ENCODE peak calls at places on chromosomes 3 and 15, in nine cellular contexts. J, A, T, N, M, V, Z, I and Y are unnamed samples.

GRCh38 chr3:62638316-62638715 is 236.9 kb downstream of the CADPS start:
- DNase-seq in I (no peak), M (no peak), J (no peak), T (no peak), A (no peak), V (no peak), Z (no peak), N (no peak), Y (no peak)

GRCh38 chr3:60742606-60743145 is 508.6 kb downstream of the FHIT start:
- DNase-seq in M (no peak), V (no peak), N (no peak), T (no peak), J (no peak), A (no peak), I (no peak), Z (no peak), Y (no peak)

GRCh38 chr15:78374436-78375393 is 34.6 kb downstream of the CRABP1 start:
- DNase-seq in N (peak), A (no peak), M (no peak), J (no peak), Z (no peak), V (no peak), T (no peak), I (no peak), Y (no peak)

GRCh38 chr3:142723665-142723967 is 218 bp upstream of the TRPC1 start:
- DNase-seq in A (peak), N (no peak), T (peak), V (no peak), M (no peak), Z (no peak), J (no peak), I (no peak), Y (no peak)

GRCh38 chr3:195056506-195056905 is 214.5 kb downstream of the XXYLT1 start:
- DNase-seq in Z (no peak), T (no peak), M (no peak), V (no peak), N (no peak), A (no peak), J (no peak), I (no peak), Y (peak)

GRCh38 chr3:22284559-22284958 is 533.5 kb upstream of the ZNF385D start:
- DNase-seq in N (no peak), I (no peak), M (peak), V (no peak), A (no peak), J (no peak), Z (no peak), T (no peak), Y (no peak)

GRCh38 chr3:129107793-129108192 is 13.8 kb downstream of the RAB43 start:
- DNase-seq in J (no peak), N (no peak), M (no peak), I (no peak), A (no peak), T (no peak), Z (no peak), V (no peak), Y (no peak)

GRCh38 chr3:53113293-53114010 is 16.8 kb downstream of the RFT1 start:
- DNase-seq in A (no peak), J (no peak), I (peak), N (no peak), T (no peak), Z (no peak), M (no peak), V (no peak), Y (no peak)

GRCh38 chr15:71792521-71792920 is 17.8 kb upstream of the NR2E3 start:
- DNase-seq in I (no peak), T (no peak), A (no peak), J (no peak), M (peak), Z (no peak), N (no peak), V (no peak), Y (no peak)

GRCh38 chr15:78316211-78317077 is 17.0 kb upstream of the SKIC8 start:
- DNase-seq in A (no peak), N (peak), J (no peak), Z (no peak), V (no peak), M (no peak), I (no peak), T (no peak), Y (peak)

GRCh38 chr15:42133892-42134502 is 22.4 kb downstream of the PLA2G4F start:
- DNase-seq in A (peak), Z (peak), V (peak), I (peak), N (peak), M (peak), J (peak), T (peak), Y (no peak)

GRCh38 chr3:177521305-177521704 is 324.0 kb upstream of the TBL1XR1 start:
- DNase-seq in I (no peak), M (no peak), T (no peak), N (peak), Z (no peak), V (no peak), J (peak), A (no peak), Y (no peak)

GRCh38 chr3:184780981-184781515 is 30.9 kb upstream of the VPS8 start:
- DNase-seq in I (no peak), J (no peak), N (no peak), T (no peak), A (no peak), V (no peak), M (no peak), Z (no peak), Y (no peak)

GRCh38 chr3:52053307-52054304 is 2.8 kb downstream of the DUSP7 start:
- DNase-seq in J (peak), N (peak), A (no peak), T (peak), I (no peak), Z (no peak), M (no peak), V (no peak), Y (no peak)

GRCh38 chr15:28896944-28897343 is 11.2 kb downstream of the APBA2 start:
- DNase-seq in J (no peak), T (no peak), I (no peak), Z (no peak), N (no peak), V (no peak), A (no peak), M (peak), Y (peak)

GRCh38 chr15:86489992-86490391 is 410.3 kb downstream of the AGBL1 start:
- DNase-seq in T (no peak), N (no peak), M (no peak), I (no peak), A (no peak), Z (no peak), J (no peak), V (no peak), Y (no peak)

GRCh38 chr15:52180196-52180835 is 10.9 kb downstream of the GNB5 start:
- DNase-seq in T (peak), J (peak), V (peak), A (peak), M (no peak), N (no peak), I (no peak), Z (no peak), Y (no peak)

GRCh38 chr15:58903232-58903631 is 30.2 kb downstream of the SLTM start:
- DNase-seq in T (no peak), M (no peak), N (no peak), J (no peak), V (no peak), I (no peak), A (no peak), Z (no peak), Y (no peak)

GRCh38 chr3:122515856-122516255 is 1.1 kb upstream of the KPNA1 start:
- DNase-seq in N (no peak), V (no peak), T (no peak), I (no peak), A (no peak), J (no peak), M (no peak), Z (no peak), Y (no peak)

GRCh38 chr15:36887214-36888017 is 212.9 kb downstream of the MEIS2 start:
- DNase-seq in Z (peak), M (no peak), I (peak), A (no peak), V (no peak), N (no peak), T (no peak), J (no peak), Y (no peak)

GRCh38 chr15:69727257-69727924 is 274.8 kb downstream of the RPLP1 start:
- DNase-seq in I (no peak), J (no peak), Z (no peak), A (no peak), T (no peak), N (no peak), M (no peak), V (no peak), Y (no peak)

GRCh38 chr3:11699083-11699427 is 55.3 kb upstream of the VGLL4 start:
- DNase-seq in A (no peak), V (no peak), Z (no peak), N (no peak), T (no peak), M (no peak), J (no peak), I (no peak), Y (no peak)